ENCODE peak calls at places on chromosomes 3 and 15, in seven cellular contexts. B, W, A, M, Y, C and Q are unnamed samples.

GRCh38 chr3:172675371-172676193 is 35.3 kb downstream of the NCEH1 start:
- DNase-seq in A (peak), C (no peak), M (no peak), Y (no peak), B (no peak), W (no peak), Q (no peak)

GRCh38 chr3:12224181-12225147 is 64.4 kb upstream of the PPARG start:
- DNase-seq in C (no peak), Y (no peak), W (no peak), M (no peak), B (no peak), A (peak), Q (no peak)

GRCh38 chr3:183468424-183468823 is 40.0 kb upstream of the MCF2L2 start:
- DNase-seq in C (no peak), M (no peak), W (no peak), Y (no peak), B (no peak), A (no peak), Q (no peak)

GRCh38 chr3:14431556-14431927 is 29.1 kb downstream of the SLC6A6 start:
- DNase-seq in B (peak), Y (no peak), C (no peak), A (no peak), W (no peak), M (no peak), Q (no peak)

GRCh38 chr3:9750556-9751411 is 1.0 kb downstream of the OGG1 start:
- DNase-seq in Y (no peak), B (no peak), C (no peak), M (no peak), W (no peak), A (peak), Q (no peak)

GRCh38 chr3:126835472-126836219 is 131.6 kb downstream of the CHCHD6 start:
- DNase-seq in W (no peak), C (peak), A (peak), M (no peak), Y (no peak), B (no peak), Q (no peak)

GRCh38 chr3:4493931-4494806 is 1.0 kb downstream of the ITPR1 start:
- DNase-seq in B (no peak), Y (no peak), A (peak), W (no peak), C (peak), M (no peak), Q (peak)

GRCh38 chr15:90962021-90962420 is 7.3 kb downstream of the RCCD1 start:
- DNase-seq in A (no peak), M (no peak), B (no peak), Y (no peak), W (no peak), C (no peak), Q (no peak)

GRCh38 chr3:75337226-75337900 is 326.8 kb upstream of the FRG2C start:
- DNase-seq in A (no peak), M (no peak), B (no peak), Y (no peak), W (no peak), C (no peak), Q (no peak)

GRCh38 chr3:189806171-189806951 is 175.2 kb downstream of the TP63 start:
- DNase-seq in C (no peak), W (no peak), B (no peak), Y (no peak), A (no peak), M (no peak), Q (peak)

GRCh38 chr3:142279965-142280590 is 54.7 kb upstream of the GK5 start:
- DNase-seq in B (peak), W (no peak), C (no peak), Y (no peak), M (no peak), A (peak), Q (peak)

GRCh38 chr3:111252795-111253194 is 181.2 kb downstream of the NECTIN3 start:
- DNase-seq in B (no peak), W (no peak), C (no peak), M (no peak), A (peak), Y (no peak), Q (peak)

GRCh38 chr15:63372753-63373152 is 8.9 kb downstream of the CA12 start:
- DNase-seq in W (no peak), B (no peak), Y (no peak), A (no peak), C (no peak), M (no peak), Q (no peak)

GRCh38 chr15:53461677-53462076 is 297.8 kb downstream of the WDR72 start:
- DNase-seq in M (no peak), B (no peak), W (no peak), Y (no peak), A (no peak), C (no peak), Q (no peak)

GRCh38 chr15:49135342-49135857 is 20.0 kb downstream of the COPS2 start:
- DNase-seq in M (no peak), C (no peak), B (no peak), W (no peak), A (no peak), Y (no peak), Q (no peak)

GRCh38 chr15:87167055-87167454 is 1087.4 kb downstream of the AGBL1 start:
- DNase-seq in C (no peak), W (no peak), Y (no peak), B (no peak), M (no peak), A (peak), Q (no peak)

GRCh38 chr15:52080031-52080430 is 32.5 kb downstream of the BCL2L10 start:
- DNase-seq in C (no peak), W (no peak), A (peak), Y (no peak), M (peak), B (no peak), Q (no peak)

GRCh38 chr3:125185758-125186245 is 26.7 kb downstream of the SLC12A8 start:
- DNase-seq in A (no peak), M (no peak), B (no peak), Y (no peak), C (no peak), W (no peak), Q (no peak)

GRCh38 chr3:50408445-50408953 is 49.2 kb upstream of the TMEM115 start:
- DNase-seq in C (no peak), W (no peak), M (no peak), B (no peak), A (no peak), Y (no peak), Q (no peak)

GRCh38 chr3:187975571-187976360 is 178.2 kb upstream of the LPP start:
- DNase-seq in C (no peak), M (no peak), W (no peak), Y (peak), B (no peak), A (no peak), Q (peak)

GRCh38 chr3:192445768-192446644 is 281.3 kb downstream of the FGF12 start:
- DNase-seq in B (no peak), C (no peak), Y (no peak), M (no peak), W (no peak), A (no peak), Q (peak)

GRCh38 chr3:136728918-136729317 is 23.3 kb downstream of the STAG1 start:
- DNase-seq in B (no peak), M (no peak), C (no peak), A (no peak), W (no peak), Y (no peak), Q (peak)

GRCh38 chr15:40128746-40129660 is 20.3 kb upstream of the BMF start:
- DNase-seq in Y (no peak), B (no peak), M (no peak), W (no peak), A (no peak), C (no peak), Q (no peak)

GRCh38 chr3:135966349-135966695 is 794 bp downstream of the PPP2R3A start:
- DNase-seq in B (no peak), W (no peak), C (no peak), M (no peak), Y (no peak), A (no peak), Q (peak)

GRCh38 chr15:79370716-79371115 is 59.8 kb downstream of the TMED3 start:
- DNase-seq in W (no peak), Y (no peak), A (no peak), C (no peak), M (no peak), B (peak), Q (no peak)

GRCh38 chr3:14680716-14681115 is 5.8 kb downstream of the C3orf20 start:
- DNase-seq in W (no peak), C (no peak), B (no peak), Y (no peak), M (no peak), A (peak), Q (peak)

GRCh38 chr15:89136818-89137772 is 48.8 kb downstream of the ABHD2 start:
- DNase-seq in W (no peak), A (no peak), M (no peak), B (no peak), Y (peak), C (peak), Q (no peak)

GRCh38 chr3:59502806-59503205 is 453.0 kb upstream of the CFAP20DC start:
- DNase-seq in Y (no peak), A (peak), C (no peak), W (no peak), M (peak), B (no peak), Q (no peak)

GRCh38 chr3:157572559-157573270 is 69.5 kb upstream of the VEPH1 start:
- DNase-seq in A (peak), M (no peak), W (no peak), Y (no peak), C (no peak), B (peak), Q (peak)

GRCh38 chr15:73873889-73874511 is 636 bp downstream of the TBC1D21 start:
- DNase-seq in Y (no peak), C (no peak), B (peak), W (no peak), A (peak), M (no peak), Q (peak)

GRCh38 chr15:78396976-78397375 is 41.0 kb upstream of the IREB2 start:
- DNase-seq in A (peak), M (no peak), C (no peak), Y (peak), B (no peak), W (no peak), Q (no peak)

GRCh38 chr15:95793226-95793625 is 537.3 kb upstream of the NR2F2 start:
- DNase-seq in B (no peak), W (no peak), M (no peak), Y (no peak), A (no peak), C (no peak), Q (no peak)

GRCh38 chr15:44536962-44537727 is at the start of gene EIF3J:
- DNase-seq in M (peak), B (peak), Y (peak), W (peak), A (peak), C (peak), Q (peak)

GRCh38 chr3:90091557-90091956 is 984.1 kb downstream of the EPHA3 start:
- DNase-seq in A (peak), W (no peak), Y (no peak), B (peak), M (no peak), C (no peak), Q (peak)

GRCh38 chr15:29226431-29227216 is 43.0 kb downstream of the NSMCE3 start:
- DNase-seq in M (no peak), B (no peak), C (no peak), W (no peak), A (no peak), Y (no peak), Q (no peak)

GRCh38 chr15:100777821-100778220 is 101.8 kb upstream of the ALDH1A3 start:
- DNase-seq in Y (no peak), A (no peak), C (no peak), M (no peak), W (no peak), B (no peak), Q (no peak)

GRCh38 chr15:87764461-87765236 is 491.9 kb downstream of the NTRK3 start:
- DNase-seq in W (no peak), A (peak), B (no peak), Y (no peak), M (no peak), C (no peak), Q (peak)

GRCh38 chr3:123148772-123149171 is 53.0 kb upstream of the SEC22A start:
- DNase-seq in B (no peak), C (no peak), Y (no peak), M (no peak), A (peak), W (no peak), Q (no peak)

GRCh38 chr15:48566669-48567068 is 78.8 kb downstream of the FBN1 start:
- DNase-seq in Y (no peak), B (no peak), M (no peak), C (no peak), A (no peak), W (no peak), Q (peak)

GRCh38 chr3:15797600-15798303 is at the start of gene ANKRD28:
- DNase-seq in A (peak), C (no peak), M (peak), W (no peak), B (peak), Y (no peak), Q (peak)

GRCh38 chr3:15798533-15799245 is 910 bp upstream of the ANKRD28 start:
- DNase-seq in C (no peak), B (no peak), Y (no peak), W (no peak), A (no peak), M (no peak), Q (no peak)

GRCh38 chr3:15801298-15801697 is 3.5 kb upstream of the ANKRD28 start:
- DNase-seq in Y (no peak), C (no peak), M (no peak), B (no peak), W (no peak), A (no peak), Q (no peak)

GRCh38 chr3:15800780-15801179 is 3.0 kb upstream of the ANKRD28 start:
- DNase-seq in W (no peak), B (no peak), M (no peak), C (no peak), A (no peak), Y (no peak), Q (no peak)

GRCh38 chr3:15800327-15800726 is 2.5 kb upstream of the ANKRD28 start:
- DNase-seq in W (no peak), Y (no peak), A (no peak), M (no peak), C (no peak), B (no peak), Q (no peak)
- H3K27ac ChIP-seq in W (peak), Y (peak), A (no peak), M (no peak), C (no peak), B (peak), Q (no peak)

GRCh38 chr3:69118555-69118954 is 3.8 kb downstream of the LMOD3 start:
- DNase-seq in Y (no peak), A (no peak), B (no peak), M (no peak), C (no peak), W (no peak), Q (no peak)

GRCh38 chr3:69116897-69117296 is 5.5 kb downstream of the LMOD3 start:
- DNase-seq in A (peak), M (no peak), W (no peak), Y (no peak), B (no peak), C (no peak), Q (peak)

GRCh38 chr3:69113536-69113935 is 8.9 kb downstream of the LMOD3 start:
- DNase-seq in Y (no peak), W (no peak), M (no peak), A (no peak), C (no peak), B (no peak), Q (peak)

GRCh38 chr3:69116162-69116561 is 6.2 kb downstream of the LMOD3 start:
- DNase-seq in B (no peak), M (no peak), C (no peak), Y (no peak), W (no peak), A (no peak), Q (no peak)

GRCh38 chr3:69115731-69116130 is 6.7 kb downstream of the LMOD3 start:
- DNase-seq in M (no peak), B (no peak), Y (no peak), W (no peak), C (no peak), A (peak), Q (no peak)
- H3K27ac ChIP-seq in M (no peak), B (no peak), Y (peak), W (no peak), C (peak), A (peak), Q (no peak)

GRCh38 chr15:25671132-25671531 is 192.0 kb downstream of the ATP10A start:
- DNase-seq in Y (peak), M (no peak), A (no peak), B (no peak), W (peak), C (no peak), Q (peak)
- H3K27ac ChIP-seq in Y (peak), M (no peak), A (no peak), B (no peak), W (peak), C (peak), Q (peak)

GRCh38 chr3:64164309-64164708 is 61.0 kb downstream of the PRICKLE2 start:
- DNase-seq in C (no peak), B (no peak), A (no peak), W (no peak), M (no peak), Y (no peak), Q (no peak)
- H3K27ac ChIP-seq in C (no peak), B (no peak), A (peak), W (no peak), M (peak), Y (no peak), Q (no peak)